ENCODE peak calls at places on chromosome 22, in six cellular contexts. I, B, H, U, O and Y are unnamed samples.

GRCh38 chr22:23403720-23404688 is 176.1 kb downstream of the IGLL1 start:
- DNase-seq in B (no peak), I (peak; percentile 18), O (no peak), U (no peak), H (no peak), Y (peak; percentile 53)

GRCh38 chr22:50078761-50079160 is 6.5 kb downstream of the MLC1 start:
- DNase-seq in U (no peak), B (no peak), O (no peak), H (no peak), I (no peak), Y (no peak)

GRCh38 chr22:27019827-27020226 is 362.4 kb downstream of the MIAT start:
- DNase-seq in U (no peak), O (no peak), B (no peak), H (no peak), I (no peak), Y (no peak)

GRCh38 chr22:19431641-19432091 is at the start of gene HIRA:
- DNase-seq in U (peak; percentile 86), O (peak; percentile 87), I (peak; percentile 87), B (peak; percentile 57), H (peak; percentile 87), Y (peak; percentile 89)

GRCh38 chr22:44266811-44267760 is 45.7 kb downstream of the SHISAL1 start:
- DNase-seq in U (no peak), B (no peak), O (peak; percentile 34), I (no peak), H (no peak), Y (no peak)

GRCh38 chr22:38239101-38239761 is 33.6 kb downstream of the TMEM184B start:
- DNase-seq in I (peak; percentile 25), O (no peak), H (no peak), B (peak; percentile 47), U (no peak), Y (no peak)

GRCh38 chr22:34914871-34915270 is 151.1 kb upstream of the ISX start:
- DNase-seq in B (no peak), H (no peak), O (no peak), I (peak; percentile 45), U (no peak), Y (no peak)

GRCh38 chr22:40721266-40721665 is 42.0 kb downstream of the MCHR1 start:
- DNase-seq in U (peak; percentile 97), I (peak; percentile 47), B (no peak), O (no peak), H (no peak), Y (no peak)

GRCh38 chr22:32723632-32724031 is 77.9 kb upstream of the TIMP3 start:
- DNase-seq in H (peak; percentile 70), I (no peak), O (peak; percentile 85), B (peak; percentile 81), U (no peak), Y (peak; percentile 85)

GRCh38 chr22:44669725-44670027 is 32.3 kb upstream of the PRR5 start:
- DNase-seq in U (no peak), O (no peak), H (no peak), I (peak; percentile 47), B (no peak), Y (no peak)

GRCh38 chr22:30877662-30878515 is 90.7 kb downstream of the MORC2 start:
- DNase-seq in U (no peak), H (peak; percentile 13), I (no peak), B (no peak), O (peak; percentile 19), Y (peak; percentile 47)

GRCh38 chr22:23246982-23247766 is 66.9 kb downstream of the BCR start:
- DNase-seq in U (no peak), H (no peak), I (no peak), O (no peak), B (no peak), Y (no peak)

GRCh38 chr22:31812977-31813605 is 59.3 kb downstream of the DEPDC5 start:
- DNase-seq in I (no peak), B (no peak), H (no peak), U (no peak), O (no peak), Y (no peak)

GRCh38 chr22:30460147-30460546 is 11.7 kb downstream of the SEC14L3 start:
- DNase-seq in H (no peak), U (no peak), O (no peak), I (no peak), B (no peak), Y (no peak)

DNA sequence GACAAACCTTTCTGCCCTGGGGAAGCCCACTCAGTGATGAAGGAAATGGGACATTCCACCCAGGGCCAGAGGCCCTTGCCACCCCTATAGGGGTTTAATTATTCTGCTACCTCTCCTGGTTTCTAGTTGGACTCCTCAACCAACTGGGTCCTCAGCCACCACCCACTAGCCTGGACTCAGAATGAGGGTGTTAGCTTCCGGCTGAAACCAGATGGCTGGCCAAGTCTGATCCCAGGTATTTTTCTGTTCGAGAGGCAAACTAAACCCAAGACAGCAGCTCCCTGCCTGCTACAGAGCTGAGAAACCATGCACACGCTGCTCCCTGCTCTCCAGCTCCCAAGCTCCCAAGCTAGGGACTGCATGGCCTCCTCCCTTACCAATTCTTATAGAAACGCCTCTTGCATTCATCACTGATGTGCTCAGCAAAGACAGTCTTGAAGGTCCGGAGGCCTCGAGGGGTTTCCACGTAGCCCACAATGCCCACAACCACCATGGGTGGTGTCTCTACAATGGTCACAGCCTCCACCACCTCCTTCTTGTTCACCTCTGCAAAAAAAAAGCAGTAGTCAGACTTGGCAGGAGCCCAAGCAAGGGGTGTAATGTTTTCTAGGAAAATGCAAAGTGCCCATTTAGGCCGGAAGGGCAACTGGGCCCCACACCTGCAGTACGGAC is 2.2 kb downstream of the RPL3 start:
- DNase-seq in B (no peak), H (no peak), O (peak; percentile 28), U (no peak), I (no peak), Y (no peak)
- H3K4me1 ChIP-seq in B (peaks cover 36% of the 10 kb centered on the region), H (peaks cover 48% of the 10 kb centered on the region), O (peaks cover 55% of the 10 kb centered on the region), U (peaks cover 31% of the 10 kb centered on the region), I (peaks cover 15% of the 10 kb centered on the region), Y (no peaks in the 10 kb centered on the region)

GRCh38 chr22:29426476-29426875 is 11.9 kb upstream of the RFPL1 start:
- DNase-seq in U (no peak), O (no peak), I (no peak), B (no peak), H (no peak), Y (no peak)
- H3K4me1 ChIP-seq in U (no peaks in the 10 kb centered on the region), O (no peaks in the 10 kb centered on the region), I (no peaks in the 10 kb centered on the region), B (no peaks in the 10 kb centered on the region), H (no peaks in the 10 kb centered on the region), Y (no peaks in the 10 kb centered on the region)

DNA sequence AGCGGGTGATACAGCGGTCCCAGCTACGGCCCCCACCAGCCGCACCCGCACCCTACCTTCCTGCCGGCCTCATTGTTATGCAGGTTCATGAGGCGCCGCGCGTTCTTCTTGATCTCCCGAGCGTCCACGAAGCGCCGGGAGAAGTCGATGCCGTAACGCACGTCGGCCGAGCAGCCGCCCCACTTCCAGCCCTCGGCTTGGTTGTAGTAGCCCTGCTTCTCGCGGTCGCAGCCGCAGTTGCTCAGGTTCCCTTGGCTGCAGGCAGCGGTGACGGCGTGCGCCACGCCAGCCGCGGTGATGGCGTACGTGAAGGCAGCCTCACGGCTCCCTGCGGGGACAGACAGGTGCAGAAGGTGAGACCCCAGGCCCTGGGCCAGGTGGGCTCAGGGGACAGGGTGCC is 45.9 kb downstream of the WNT7B start:
- DNase-seq in I (no peak), B (no peak), U (no peak), H (no peak), O (no peak), Y (no peak)
- H3K4me1 ChIP-seq in I (no peaks in the 10 kb centered on the region), B (peaks cover 13% of the 10 kb centered on the region), U (peaks cover 7% of the 10 kb centered on the region), H (no peaks in the 10 kb centered on the region), O (no peaks in the 10 kb centered on the region), Y (no peaks in the 10 kb centered on the region)

GRCh38 chr22:42799061-42799460 is 58.0 kb downstream of the ARFGAP3 start:
- DNase-seq in U (no peak), H (no peak), O (no peak), B (no peak), I (no peak), Y (no peak)

GRCh38 chr22:42800731-42801536 is 56.1 kb downstream of the ARFGAP3 start:
- DNase-seq in H (no peak), B (no peak), O (no peak), I (no peak), U (no peak), Y (no peak)

GRCh38 chr22:42797021-42797420 is 60.1 kb downstream of the ARFGAP3 start:
- DNase-seq in H (no peak), U (no peak), O (no peak), B (peak; percentile 50), I (no peak), Y (peak; percentile 87)

GRCh38 chr22:42801537-42802165 is 55.4 kb downstream of the ARFGAP3 start:
- DNase-seq in I (no peak), H (no peak), O (no peak), U (no peak), B (no peak), Y (peak; percentile 56)

DNA sequence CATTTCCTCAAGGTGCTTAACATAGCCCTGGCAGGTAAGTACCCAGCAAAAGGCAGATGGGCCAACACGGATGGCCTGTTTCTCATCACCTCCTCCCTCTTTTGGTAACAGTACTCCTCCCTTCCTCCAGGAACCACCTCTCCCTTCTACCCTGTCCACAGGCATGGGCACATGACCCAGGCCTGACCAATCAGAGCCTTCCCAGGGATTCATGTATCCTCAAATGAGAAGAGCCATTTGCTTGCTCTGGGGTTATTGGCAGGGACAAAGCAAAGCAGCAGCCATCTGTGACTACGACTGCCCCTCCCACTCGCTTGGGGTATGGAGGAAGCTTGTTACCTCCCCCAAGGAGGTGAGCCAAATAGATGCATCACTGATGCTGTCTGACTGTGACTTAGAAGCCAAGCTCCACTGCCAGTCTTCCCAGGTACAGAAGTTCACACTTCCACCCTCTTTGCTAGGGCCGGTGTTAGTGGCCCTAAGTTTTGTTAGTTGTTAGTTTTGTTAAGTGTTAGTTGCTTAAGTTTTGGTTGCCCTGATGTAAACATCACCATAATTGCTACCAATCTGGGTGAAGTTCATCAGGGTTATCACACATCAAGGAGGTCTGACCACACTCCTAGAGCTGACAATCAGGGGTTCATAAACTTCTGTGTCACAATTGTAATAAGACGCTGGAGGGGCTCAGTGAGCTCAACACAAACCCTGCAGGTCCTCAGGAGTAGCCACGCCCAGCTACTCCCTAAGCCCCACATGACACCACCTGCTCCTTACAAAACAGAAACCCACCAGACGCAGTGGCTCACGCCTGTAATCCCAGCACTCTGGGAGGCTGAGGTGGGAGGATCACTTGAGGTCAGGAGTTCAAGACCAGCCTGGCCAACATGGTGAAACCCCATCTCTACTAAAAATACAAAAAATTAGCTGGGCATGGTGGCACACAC is 57.3 kb downstream of the ARFGAP3 start:
- DNase-seq in I (no peak), H (no peak), U (peak; percentile 15), O (no peak), B (no peak), Y (no peak)
- H3K4me1 ChIP-seq in I (no peaks in the 10 kb centered on the region), H (peaks cover 7% of the 10 kb centered on the region), U (no peaks in the 10 kb centered on the region), O (peaks cover 16% of the 10 kb centered on the region), B (peaks cover 3% of the 10 kb centered on the region), Y (no peaks in the 10 kb centered on the region)

GRCh38 chr22:36267896-36268485 is 15.1 kb downstream of the APOL1 start:
- DNase-seq in U (no peak), I (no peak), B (no peak), O (no peak), H (no peak), Y (no peak)

GRCh38 chr22:36267058-36267457 is 14.1 kb downstream of the APOL1 start:
- DNase-seq in H (no peak), O (no peak), U (no peak), I (no peak), B (no peak), Y (no peak)
- H3K4me1 ChIP-seq in H (no peaks in the 10 kb centered on the region), O (no peaks in the 10 kb centered on the region), U (no peaks in the 10 kb centered on the region), I (no peaks in the 10 kb centered on the region), B (peaks cover 3% of the 10 kb centered on the region), Y (no peaks in the 10 kb centered on the region)